ENCODE peak calls at places on chromosomes 3 and 15, in seven cellular contexts. One of them, this sample, is unnamed.

GRCh38 chr15:70442616-70443321 is 320.6 kb downstream of the UACA start:
- DNase-seq in lung: no peak
- DNase-seq in brain microvascular endothelial cell: no peak
- DNase-seq in naive thymus-derived CD4-positive, alpha-beta T cell: no peak
- DNase-seq in IMR-90: no peak
- DNase-seq in MM.1S: no peak
- DNase-seq in Peyer's patch: peak
- DNase-seq in this sample: no peak

GRCh38 chr3:99620077-99620476 is 18.3 kb upstream of the COL8A1 start:
- DNase-seq in lung: no peak
- DNase-seq in brain microvascular endothelial cell: no peak
- DNase-seq in Peyer's patch: no peak
- DNase-seq in naive thymus-derived CD4-positive, alpha-beta T cell: no peak
- DNase-seq in IMR-90: no peak
- DNase-seq in MM.1S: no peak
- DNase-seq in this sample: no peak

GRCh38 chr15:68526784-68527183 is 52.0 kb upstream of the CORO2B start:
- DNase-seq in naive thymus-derived CD4-positive, alpha-beta T cell: no peak
- DNase-seq in MM.1S: no peak
- DNase-seq in brain microvascular endothelial cell: no peak
- DNase-seq in lung: no peak
- DNase-seq in IMR-90: no peak
- DNase-seq in Peyer's patch: no peak
- DNase-seq in this sample: no peak

GRCh38 chr3:24451461-24452099 is 43.1 kb downstream of the THRB start:
- DNase-seq in brain microvascular endothelial cell: no peak
- DNase-seq in Peyer's patch: peak
- DNase-seq in IMR-90: no peak
- DNase-seq in lung: no peak
- DNase-seq in MM.1S: no peak
- DNase-seq in naive thymus-derived CD4-positive, alpha-beta T cell: no peak
- DNase-seq in this sample: peak

GRCh38 chr3:38143511-38143910 is 5.0 kb downstream of the MYD88 start:
- DNase-seq in MM.1S: no peak
- DNase-seq in IMR-90: no peak
- DNase-seq in Peyer's patch: no peak
- DNase-seq in lung: peak
- DNase-seq in brain microvascular endothelial cell: no peak
- DNase-seq in naive thymus-derived CD4-positive, alpha-beta T cell: no peak
- DNase-seq in this sample: no peak

GRCh38 chr15:75389791-75390382 is 21.5 kb upstream of the MAN2C1 start:
- DNase-seq in lung: no peak
- DNase-seq in brain microvascular endothelial cell: no peak
- DNase-seq in MM.1S: no peak
- DNase-seq in Peyer's patch: no peak
- DNase-seq in naive thymus-derived CD4-positive, alpha-beta T cell: no peak
- DNase-seq in IMR-90: no peak
- DNase-seq in this sample: no peak

GRCh38 chr3:21942328-21942727 is 191.3 kb upstream of the ZNF385D start:
- DNase-seq in lung: no peak
- DNase-seq in brain microvascular endothelial cell: peak
- DNase-seq in naive thymus-derived CD4-positive, alpha-beta T cell: no peak
- DNase-seq in IMR-90: peak
- DNase-seq in Peyer's patch: no peak
- DNase-seq in MM.1S: no peak
- DNase-seq in this sample: no peak

GRCh38 chr3:173892547-173892946 is 495.0 kb downstream of the NLGN1 start:
- DNase-seq in naive thymus-derived CD4-positive, alpha-beta T cell: no peak
- DNase-seq in brain microvascular endothelial cell: no peak
- DNase-seq in IMR-90: no peak
- DNase-seq in MM.1S: no peak
- DNase-seq in Peyer's patch: no peak
- DNase-seq in lung: no peak
- DNase-seq in this sample: no peak

GRCh38 chr3:197445886-197446631 is 109.7 kb downstream of the BDH1 start:
- DNase-seq in lung: no peak
- DNase-seq in MM.1S: no peak
- DNase-seq in brain microvascular endothelial cell: no peak
- DNase-seq in IMR-90: no peak
- DNase-seq in naive thymus-derived CD4-positive, alpha-beta T cell: no peak
- DNase-seq in Peyer's patch: no peak
- DNase-seq in this sample: no peak

GRCh38 chr15:57041416-57041815 is 123.0 kb downstream of the TCF12 start:
- DNase-seq in lung: no peak
- DNase-seq in MM.1S: no peak
- DNase-seq in brain microvascular endothelial cell: no peak
- DNase-seq in naive thymus-derived CD4-positive, alpha-beta T cell: no peak
- DNase-seq in Peyer's patch: no peak
- DNase-seq in IMR-90: no peak
- DNase-seq in this sample: no peak

GRCh38 chr3:194617827-194618226 is 15.4 kb downstream of the TMEM44 start:
- DNase-seq in IMR-90: peak
- DNase-seq in naive thymus-derived CD4-positive, alpha-beta T cell: no peak
- DNase-seq in Peyer's patch: no peak
- DNase-seq in brain microvascular endothelial cell: no peak
- DNase-seq in lung: no peak
- DNase-seq in MM.1S: no peak
- DNase-seq in this sample: no peak

GRCh38 chr15:39922450-39923092 is 2.5 kb upstream of the GPR176 start:
- DNase-seq in IMR-90: no peak
- DNase-seq in brain microvascular endothelial cell: no peak
- DNase-seq in lung: no peak
- DNase-seq in naive thymus-derived CD4-positive, alpha-beta T cell: no peak
- DNase-seq in MM.1S: no peak
- DNase-seq in Peyer's patch: no peak
- DNase-seq in this sample: no peak

GRCh38 chr15:91522609-91523332 is 330.7 kb upstream of the SLCO3A1 start:
- DNase-seq in MM.1S: peak
- DNase-seq in brain microvascular endothelial cell: no peak
- DNase-seq in IMR-90: peak
- DNase-seq in Peyer's patch: no peak
- DNase-seq in lung: no peak
- DNase-seq in naive thymus-derived CD4-positive, alpha-beta T cell: peak
- DNase-seq in this sample: no peak

GRCh38 chr3:78221300-78221699 is 1181.4 kb downstream of the ROBO2 start:
- DNase-seq in MM.1S: no peak
- DNase-seq in IMR-90: no peak
- DNase-seq in lung: no peak
- DNase-seq in brain microvascular endothelial cell: no peak
- DNase-seq in Peyer's patch: no peak
- DNase-seq in naive thymus-derived CD4-positive, alpha-beta T cell: no peak
- DNase-seq in this sample: no peak

GRCh38 chr3:102105113-102105642 is 255.9 kb downstream of the NFKBIZ start:
- DNase-seq in MM.1S: no peak
- DNase-seq in Peyer's patch: no peak
- DNase-seq in naive thymus-derived CD4-positive, alpha-beta T cell: no peak
- DNase-seq in lung: no peak
- DNase-seq in IMR-90: no peak
- DNase-seq in brain microvascular endothelial cell: no peak
- DNase-seq in this sample: no peak

GRCh38 chr15:80654299-80654698 is 40.8 kb upstream of the ABHD17C start:
- DNase-seq in brain microvascular endothelial cell: no peak
- DNase-seq in IMR-90: no peak
- DNase-seq in lung: no peak
- DNase-seq in Peyer's patch: no peak
- DNase-seq in MM.1S: no peak
- DNase-seq in naive thymus-derived CD4-positive, alpha-beta T cell: no peak
- DNase-seq in this sample: no peak

GRCh38 chr15:95291878-95292472 is 1038.5 kb upstream of the NR2F2 start:
- DNase-seq in MM.1S: peak
- DNase-seq in Peyer's patch: no peak
- DNase-seq in naive thymus-derived CD4-positive, alpha-beta T cell: no peak
- DNase-seq in brain microvascular endothelial cell: peak
- DNase-seq in IMR-90: peak
- DNase-seq in lung: no peak
- DNase-seq in this sample: no peak

GRCh38 chr15:52076889-52077781 is 35.4 kb downstream of the BCL2L10 start:
- DNase-seq in IMR-90: peak
- DNase-seq in MM.1S: no peak
- DNase-seq in lung: no peak
- DNase-seq in brain microvascular endothelial cell: peak
- DNase-seq in Peyer's patch: peak
- DNase-seq in naive thymus-derived CD4-positive, alpha-beta T cell: no peak
- DNase-seq in this sample: no peak

GRCh38 chr3:149536429-149536828 is 61.9 kb downstream of the TM4SF4 start:
- DNase-seq in naive thymus-derived CD4-positive, alpha-beta T cell: no peak
- DNase-seq in lung: peak
- DNase-seq in MM.1S: no peak
- DNase-seq in IMR-90: no peak
- DNase-seq in brain microvascular endothelial cell: peak
- DNase-seq in Peyer's patch: no peak
- DNase-seq in this sample: peak
- H3K27ac ChIP-seq in naive thymus-derived CD4-positive, alpha-beta T cell: no peak
- H3K27ac ChIP-seq in lung: no peak
- H3K27ac ChIP-seq in MM.1S: no peak
- H3K27ac ChIP-seq in IMR-90: peak
- H3K27ac ChIP-seq in brain microvascular endothelial cell: no peak
- H3K27ac ChIP-seq in Peyer's patch: no peak
- H3K27ac ChIP-seq in this sample: peak

GRCh38 chr3:123331006-123331405 is 117.9 kb downstream of the ADCY5 start:
- DNase-seq in IMR-90: no peak
- DNase-seq in naive thymus-derived CD4-positive, alpha-beta T cell: no peak
- DNase-seq in Peyer's patch: no peak
- DNase-seq in lung: no peak
- DNase-seq in MM.1S: no peak
- DNase-seq in brain microvascular endothelial cell: no peak
- DNase-seq in this sample: no peak

GRCh38 chr3:123330441-123330991 is 118.4 kb downstream of the ADCY5 start:
- DNase-seq in Peyer's patch: no peak
- DNase-seq in naive thymus-derived CD4-positive, alpha-beta T cell: no peak
- DNase-seq in IMR-90: no peak
- DNase-seq in lung: no peak
- DNase-seq in MM.1S: no peak
- DNase-seq in brain microvascular endothelial cell: no peak
- DNase-seq in this sample: no peak

GRCh38 chr3:123327956-123328850 is 120.7 kb downstream of the ADCY5 start:
- DNase-seq in IMR-90: no peak
- DNase-seq in naive thymus-derived CD4-positive, alpha-beta T cell: no peak
- DNase-seq in Peyer's patch: no peak
- DNase-seq in lung: no peak
- DNase-seq in MM.1S: no peak
- DNase-seq in brain microvascular endothelial cell: no peak
- DNase-seq in this sample: no peak

GRCh38 chr3:123328851-123329635 is 119.8 kb downstream of the ADCY5 start:
- DNase-seq in naive thymus-derived CD4-positive, alpha-beta T cell: peak
- DNase-seq in brain microvascular endothelial cell: peak
- DNase-seq in lung: peak
- DNase-seq in MM.1S: peak
- DNase-seq in Peyer's patch: peak
- DNase-seq in IMR-90: peak
- DNase-seq in this sample: peak

DNA sequence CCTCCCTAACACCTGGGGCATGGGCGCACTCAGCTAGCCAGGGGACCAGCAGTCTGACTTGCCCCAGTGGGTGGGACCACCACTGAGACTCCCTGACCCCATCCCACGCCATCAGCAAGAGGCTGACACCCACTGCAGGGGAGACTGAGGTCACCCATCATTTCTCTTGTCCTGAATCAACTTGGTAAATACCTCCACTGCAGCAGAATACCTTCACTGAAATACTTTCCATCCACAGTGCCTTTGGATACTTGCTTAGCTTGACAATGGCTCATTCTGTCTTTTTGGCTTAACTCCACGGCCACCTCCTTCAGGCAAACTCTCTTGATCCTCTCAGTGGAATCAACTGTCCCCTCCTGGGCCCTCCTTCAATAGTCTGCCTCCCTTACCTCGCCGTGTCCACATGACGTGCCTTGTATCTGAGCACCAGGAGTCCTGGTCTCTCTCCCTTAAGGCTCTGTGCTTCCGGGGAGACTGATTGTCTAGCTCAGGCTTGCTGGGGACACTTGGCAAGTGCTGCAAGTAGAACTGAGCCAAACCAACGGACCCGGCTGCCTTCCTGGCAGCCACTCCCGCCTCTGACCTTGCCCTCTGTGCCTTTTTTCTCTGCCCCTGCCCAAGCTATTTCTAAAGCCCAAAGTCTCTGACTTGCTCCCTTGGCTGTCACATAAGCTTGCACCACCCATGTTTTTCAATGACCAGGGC is 119.1 kb downstream of the ADCY5 start:
- DNase-seq in naive thymus-derived CD4-positive, alpha-beta T cell: no peak
- DNase-seq in brain microvascular endothelial cell: no peak
- DNase-seq in MM.1S: no peak
- DNase-seq in Peyer's patch: no peak
- DNase-seq in IMR-90: no peak
- DNase-seq in lung: no peak
- DNase-seq in this sample: peak
- H3K27ac ChIP-seq in naive thymus-derived CD4-positive, alpha-beta T cell: no peak
- H3K27ac ChIP-seq in brain microvascular endothelial cell: no peak
- H3K27ac ChIP-seq in MM.1S: no peak
- H3K27ac ChIP-seq in Peyer's patch: peak
- H3K27ac ChIP-seq in IMR-90: no peak
- H3K27ac ChIP-seq in lung: peak
- H3K27ac ChIP-seq in this sample: peak

DNA sequence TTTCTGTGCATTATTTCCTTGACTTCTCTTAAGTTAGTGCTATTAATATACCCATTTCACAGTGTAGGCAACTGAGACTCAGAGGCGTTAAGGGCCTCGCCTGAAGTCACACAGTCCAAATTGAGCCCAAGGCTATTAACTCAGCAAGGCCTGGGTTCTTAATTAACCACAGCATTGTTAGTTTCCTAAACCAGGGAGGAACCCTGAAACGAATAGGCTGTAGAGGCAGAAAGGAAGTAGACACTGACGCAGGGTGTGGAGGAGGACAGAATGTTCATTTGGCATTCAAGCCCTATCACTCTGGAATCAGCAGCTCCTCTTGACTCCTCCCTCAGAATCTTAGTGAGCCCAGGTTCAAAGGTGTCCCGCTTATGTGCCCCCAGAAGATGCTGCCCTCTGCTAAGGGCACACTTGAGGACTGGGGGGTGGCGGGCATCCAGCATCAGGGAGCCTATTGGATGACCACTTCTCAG is 13.9 kb downstream of the ARHGEF3 start:
- DNase-seq in brain microvascular endothelial cell: no peak
- DNase-seq in Peyer's patch: peak
- DNase-seq in IMR-90: no peak
- DNase-seq in MM.1S: no peak
- DNase-seq in lung: no peak
- DNase-seq in naive thymus-derived CD4-positive, alpha-beta T cell: peak
- DNase-seq in this sample: no peak
- H3K27ac ChIP-seq in brain microvascular endothelial cell: no peak
- H3K27ac ChIP-seq in Peyer's patch: peak
- H3K27ac ChIP-seq in IMR-90: no peak
- H3K27ac ChIP-seq in MM.1S: no peak
- H3K27ac ChIP-seq in lung: peak
- H3K27ac ChIP-seq in naive thymus-derived CD4-positive, alpha-beta T cell: peak
- H3K27ac ChIP-seq in this sample: no peak

DNA sequence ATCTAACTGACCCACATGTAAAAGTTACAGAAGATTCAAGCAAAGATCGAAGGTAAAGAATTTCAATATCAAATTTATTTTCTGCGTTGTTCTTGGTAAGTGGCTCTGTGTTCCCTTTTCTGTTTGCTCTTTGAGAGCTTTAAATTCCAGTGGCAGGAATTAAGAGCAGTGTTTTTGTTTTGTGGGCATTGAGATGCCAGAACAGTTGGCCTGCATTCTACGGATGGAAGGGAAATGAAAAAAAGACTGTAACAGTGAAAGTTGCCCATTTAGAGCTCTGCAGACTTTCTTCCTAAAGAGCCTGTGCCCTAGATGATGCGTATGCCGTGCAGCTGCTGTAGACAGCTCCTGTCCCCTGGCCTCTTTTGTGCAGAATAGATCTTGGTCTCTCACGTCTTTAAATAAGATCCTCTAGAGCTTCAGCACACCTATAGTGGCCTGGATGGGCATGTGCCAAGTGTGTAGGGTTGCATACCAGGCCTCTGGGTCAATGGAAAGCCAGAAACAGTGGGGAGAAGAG is 58.8 kb downstream of the KAT2B start:
- DNase-seq in Peyer's patch: no peak
- DNase-seq in MM.1S: no peak
- DNase-seq in lung: no peak
- DNase-seq in brain microvascular endothelial cell: no peak
- DNase-seq in naive thymus-derived CD4-positive, alpha-beta T cell: no peak
- DNase-seq in IMR-90: no peak
- DNase-seq in this sample: no peak
- H3K27ac ChIP-seq in Peyer's patch: no peak
- H3K27ac ChIP-seq in MM.1S: no peak
- H3K27ac ChIP-seq in lung: no peak
- H3K27ac ChIP-seq in brain microvascular endothelial cell: no peak
- H3K27ac ChIP-seq in naive thymus-derived CD4-positive, alpha-beta T cell: no peak
- H3K27ac ChIP-seq in IMR-90: no peak
- H3K27ac ChIP-seq in this sample: no peak

This sample was measured in right lobe of liver.